ENCODE peak calls at places on chromosomes 12 and 14, in nine cellular contexts. H is heart right ventricle, L is tibial nerve, J is MM.1S, Y is IMR-90, A is lung, D is right lobe of liver, Z is coronary artery, T is dorsolateral prefrontal cortex. S is an unnamed sample.

GRCh38 chr12:32273712-32274111 is 125.6 kb upstream of the FGD4 start:
- DNase-seq in H (no peak), L (no peak), J (peak; percentile 86), Y (no peak), A (no peak), D (peak; percentile 32), Z (no peak), T (no peak), S (no peak)

GRCh38 chr12:124752437-124753229 is 111.0 kb downstream of the SCARB1 start:
- DNase-seq in H (no peak), L (no peak), J (no peak), Y (no peak), A (peak; percentile 50), D (no peak), Z (no peak), T (no peak), S (no peak)

GRCh38 chr12:111759991-111760390 is 6.7 kb upstream of the ALDH2 start:
- DNase-seq in H (no peak), L (no peak), J (no peak), Y (no peak), A (no peak), D (no peak), Z (no peak), T (no peak), S (no peak)

GRCh38 chr12:40692617-40693502 is 621 bp downstream of the CNTN1 start:
- DNase-seq in H (no peak), L (no peak), J (no peak), Y (no peak), A (peak; percentile 32), D (peak; percentile 21), Z (no peak), T (peak; percentile 51), S (no peak)

GRCh38 chr14:100558966-100559365 is 28.3 kb downstream of the BEGAIN start:
- DNase-seq in H (no peak), L (no peak), J (no peak), Y (no peak), A (no peak), D (no peak), Z (no peak), T (no peak), S (no peak)

GRCh38 chr12:43636706-43637105 is 84.7 kb upstream of the ADAMTS20 start:
- DNase-seq in H (no peak), L (no peak), J (no peak), Y (no peak), A (no peak), D (no peak), Z (no peak), T (no peak), S (no peak)

GRCh38 chr12:79424109-79424721 is 266.5 kb downstream of the PAWR start:
- DNase-seq in H (no peak), L (no peak), J (no peak), Y (peak; percentile 95), A (no peak), D (no peak), Z (no peak), T (no peak), S (no peak)

GRCh38 chr14:105204206-105204930 is 23.3 kb upstream of the NUDT14 start:
- DNase-seq in H (peak; percentile 77), L (no peak), J (no peak), Y (no peak), A (peak; percentile 83), D (peak; percentile 93), Z (no peak), T (peak; percentile 74), S (peak; percentile 44)

GRCh38 chr14:60648934-60649814 is at the start of gene SIX1:
- DNase-seq in H (peak; percentile 59), L (peak; percentile 61), J (peak; percentile 77), Y (peak; percentile 95), A (peak; percentile 62), D (peak; percentile 75), Z (peak; percentile 79), T (no peak), S (no peak)

GRCh38 chr14:54722791-54723432 is 156.0 kb downstream of the SAMD4A start:
- DNase-seq in H (no peak), L (no peak), J (no peak), Y (peak; percentile 36), A (no peak), D (no peak), Z (no peak), T (no peak), S (no peak)

GRCh38 chr12:60335765-60336164 is 739.9 kb downstream of the SLC16A7 start:
- DNase-seq in H (no peak), L (no peak), J (no peak), Y (peak; percentile 67), A (no peak), D (no peak), Z (no peak), T (no peak), S (no peak)

GRCh38 chr12:6688543-6688999 is 604 bp downstream of the ZNF384 start:
- DNase-seq in H (peak; percentile 45), L (peak; percentile 89), J (peak; percentile 26), Y (peak; percentile 13), A (no peak), D (peak; percentile 55), Z (no peak), T (peak; percentile 89), S (no peak)

GRCh38 chr12:57175428-57176138 is 28.2 kb upstream of the LRP1-AS start:
- DNase-seq in H (peak; percentile 86), L (peak; percentile 95), J (peak; percentile 14), Y (peak; percentile 71), A (peak; percentile 76), D (peak; percentile 66), Z (peak; percentile 86), T (peak; percentile 76), S (peak; percentile 21)

GRCh38 chr14:69606258-69606657 is 5.1 kb upstream of the SUSD6 start:
- DNase-seq in H (no peak), L (no peak), J (no peak), Y (no peak), A (no peak), D (peak; percentile 89), Z (no peak), T (no peak), S (no peak)
- H3K27ac ChIP-seq in H (no peak overlapping the region), L (no peak overlapping the region), J (no peak overlapping the region), Y (no peak overlapping the region), A (no peak overlapping the region), D (peak overlapping the region; percentile 63), Z (no peak overlapping the region), T (no peak overlapping the region), S (no peak overlapping the region)

GRCh38 chr12:3098436-3098835 is 21.3 kb downstream of the TSPAN9 start:
- DNase-seq in H (no peak), L (no peak), J (no peak), Y (no peak), A (no peak), D (no peak), Z (no peak), T (no peak), S (no peak)
- H3K27ac ChIP-seq in H (peak overlapping the region; percentile 78), L (no peak overlapping the region), J (no peak overlapping the region), Y (no peak overlapping the region), A (peak overlapping the region; percentile 26), D (peak overlapping the region; percentile 63), Z (peak overlapping the region; percentile 88), T (peak overlapping the region; percentile 89), S (no peak overlapping the region)

DNA sequence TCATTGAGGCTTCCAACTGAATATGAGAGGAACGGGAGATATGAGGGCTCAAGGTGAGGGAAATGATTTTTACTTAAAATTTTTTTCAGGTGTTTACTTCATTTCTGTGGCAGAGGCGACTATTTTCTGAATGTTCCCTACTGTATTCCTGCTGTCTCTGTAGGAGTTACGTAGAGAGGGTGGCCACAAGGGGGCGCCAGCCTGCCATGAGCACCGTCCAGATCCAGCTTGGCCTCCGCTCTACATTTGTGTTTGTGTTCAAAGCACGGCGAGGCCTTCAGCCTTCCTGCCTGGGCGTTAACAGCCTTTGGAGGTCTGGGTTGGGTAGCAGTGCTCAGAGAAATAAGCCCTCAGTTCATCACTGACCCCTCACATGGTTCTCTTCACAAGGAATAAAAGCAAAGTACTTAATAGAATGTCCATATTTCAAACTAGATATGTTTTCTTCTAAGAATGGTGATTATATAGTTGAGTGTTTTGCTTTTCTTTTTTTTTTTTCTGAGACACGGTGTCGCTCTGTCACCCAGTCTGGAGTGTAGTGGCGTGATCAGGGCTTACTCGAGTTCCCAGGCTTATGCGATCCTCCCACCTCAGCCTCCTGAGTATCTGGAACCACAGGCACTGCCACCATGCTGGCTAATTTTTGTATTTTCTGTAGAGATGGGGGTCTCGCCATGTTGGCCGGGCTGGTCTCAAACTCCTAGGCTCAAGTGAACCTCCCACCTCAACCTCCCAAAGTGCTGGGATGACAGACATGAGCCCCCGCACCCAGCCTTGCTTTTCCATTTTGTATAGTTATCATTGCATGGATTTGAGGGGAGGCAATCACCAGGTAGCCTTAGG is 22.3 kb downstream of the CKB start:
- DNase-seq in H (peak; percentile 87), L (peak; percentile 93), J (peak; percentile 27), Y (peak; percentile 81), A (peak; percentile 86), D (peak; percentile 89), Z (peak; percentile 84), T (peak; percentile 94), S (peak; percentile 84)
- H3K27ac ChIP-seq in H (peak overlapping the region; percentile 34), L (no peak overlapping the region), J (no peak overlapping the region), Y (no peak overlapping the region), A (no peak overlapping the region), D (no peak overlapping the region), Z (no peak overlapping the region), T (peak overlapping the region; percentile 80), S (peak overlapping the region; percentile 28)

GRCh38 chr12:50936821-50937220 is 15.5 kb upstream of the HIGD1C start:
- DNase-seq in H (no peak), L (no peak), J (no peak), Y (no peak), A (no peak), D (no peak), Z (no peak), T (no peak), S (no peak)

GRCh38 chr12:50932787-50933280 is 19.5 kb upstream of the HIGD1C start:
- DNase-seq in H (no peak), L (no peak), J (no peak), Y (no peak), A (no peak), D (no peak), Z (no peak), T (no peak), S (no peak)

GRCh38 chr12:50934371-50934851 is 17.9 kb upstream of the HIGD1C start:
- DNase-seq in H (no peak), L (no peak), J (no peak), Y (no peak), A (no peak), D (no peak), Z (no peak), T (no peak), S (no peak)

GRCh38 chr12:50933459-50934124 is 18.8 kb upstream of the HIGD1C start:
- DNase-seq in H (no peak), L (no peak), J (no peak), Y (no peak), A (no peak), D (no peak), Z (no peak), T (no peak), S (no peak)

DNA sequence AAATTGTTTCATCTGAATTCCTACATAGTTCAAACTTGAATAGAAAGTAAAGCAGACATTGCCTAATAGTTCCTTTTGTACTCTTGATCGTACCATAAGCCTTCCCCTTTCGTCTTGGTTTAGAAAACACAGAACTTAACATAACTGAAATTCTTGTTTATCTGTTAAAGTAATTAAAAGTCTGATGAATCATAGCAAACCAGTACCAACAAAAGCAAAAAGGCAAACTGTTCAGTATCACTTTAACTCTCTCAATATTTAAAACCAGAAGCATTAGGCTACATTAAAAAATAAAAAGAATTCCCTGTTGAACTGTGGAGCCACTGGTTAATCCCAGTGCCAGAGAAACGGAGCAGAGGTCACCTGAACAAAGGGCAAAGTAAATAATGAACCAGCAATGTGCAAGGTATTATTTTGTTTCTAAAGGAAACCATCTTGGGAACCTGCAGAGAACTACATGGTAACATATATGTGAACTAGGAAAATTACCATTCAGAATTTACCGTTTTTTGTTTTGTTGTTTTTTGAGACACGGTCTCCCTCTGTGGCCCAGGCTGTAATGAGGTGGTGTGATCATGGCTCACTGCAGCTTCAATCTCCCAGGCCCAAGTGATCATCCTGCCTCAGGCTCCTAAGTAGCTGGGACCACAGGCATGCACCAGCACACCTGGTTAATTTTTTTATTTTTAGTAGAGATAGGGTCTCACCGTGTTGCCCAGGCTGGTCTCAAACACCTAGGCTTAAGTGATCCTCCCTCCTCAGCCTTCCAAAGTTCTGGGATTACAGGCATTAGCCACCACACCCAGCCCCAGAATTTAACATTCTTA is 17.1 kb upstream of the HIGD1C start:
- DNase-seq in H (no peak), L (no peak), J (no peak), Y (peak; percentile 67), A (no peak), D (no peak), Z (no peak), T (no peak), S (no peak)
- H3K27ac ChIP-seq in H (peak overlapping the region; percentile 37), L (peak overlapping the region; percentile 59), J (no peak overlapping the region), Y (peak overlapping the region; percentile 93), A (no peak overlapping the region), D (peak overlapping the region; percentile 66), Z (peak overlapping the region; percentile 56), T (peak overlapping the region; percentile 46), S (peak overlapping the region; percentile 60)